ENCODE peak calls at places on chromosomes 2 and 18, in four cellular contexts. A, V, Y and O are unnamed samples.

GRCh38 chr18:43396266-43396665 is 119.0 kb upstream of the SYT4 start:
- DNase-seq in A (peak), V (no peak), Y (no peak), O (peak)

GRCh38 chr2:159939946-159940345 is 122.5 kb downstream of the PLA2R1 start:
- DNase-seq in A (no peak), V (peak), Y (no peak), O (peak)

GRCh38 chr2:239236043-239236807 is 164.6 kb downstream of the HDAC4 start:
- DNase-seq in A (no peak), V (no peak), Y (no peak), O (no peak)

GRCh38 chr2:232592687-232593407 is 40.6 kb upstream of the EFHD1 start:
- DNase-seq in A (peak), V (peak), Y (no peak), O (peak)

GRCh38 chr2:143473206-143473605 is 344.0 kb downstream of the ARHGAP15 start:
- DNase-seq in A (peak), V (no peak), Y (no peak), O (peak)

GRCh38 chr18:63162271-63163014 is 157.1 kb downstream of the BCL2 start:
- DNase-seq in A (peak), V (no peak), Y (no peak), O (no peak)

GRCh38 chr2:170525566-170525900 is 189.6 kb upstream of the SP5 start:
- DNase-seq in A (peak), V (peak), Y (peak), O (peak)

GRCh38 chr2:168084267-168084781 is 163.1 kb downstream of the STK39 start:
- DNase-seq in A (no peak), V (no peak), Y (no peak), O (no peak)

GRCh38 chr2:12759248-12759647 is 42.5 kb downstream of the TRIB2 start:
- DNase-seq in A (peak), V (no peak), Y (no peak), O (peak)

DNA sequence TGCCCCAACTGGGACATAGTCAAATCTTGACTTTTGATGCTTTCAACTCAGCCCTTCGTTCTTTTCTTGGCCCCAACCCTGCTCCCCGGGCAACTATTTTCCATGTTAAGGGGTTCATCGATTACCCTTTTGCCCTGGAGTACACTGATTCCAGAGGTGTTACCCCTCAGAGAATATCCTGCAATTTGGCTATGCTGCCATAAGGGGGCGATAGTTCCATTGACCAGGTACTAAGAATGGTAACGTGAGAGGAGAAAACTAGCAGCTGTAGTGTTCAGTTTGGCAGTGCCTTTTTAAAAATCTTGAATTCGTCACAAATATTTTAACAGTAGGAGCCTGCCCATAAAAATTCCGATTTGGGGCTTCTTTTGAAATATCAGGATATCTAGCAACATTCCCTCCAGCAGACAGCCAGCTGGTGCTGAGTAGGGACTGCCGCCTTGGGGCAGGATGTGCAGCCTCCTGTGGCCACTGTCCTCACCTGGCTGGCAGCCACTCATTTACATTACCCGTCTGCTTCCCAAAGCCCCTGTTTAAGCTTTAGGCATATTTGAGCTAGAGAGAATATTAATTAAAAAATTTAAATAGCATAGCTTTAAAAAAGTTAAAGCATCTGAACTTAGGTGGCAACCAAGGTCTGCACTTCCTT is 146.3 kb upstream of the SKOR2 start:
- DNase-seq in A (no peak), V (peak), Y (no peak), O (no peak)
- TF ChIP-seq CTCF in A (no peak), V (peak), Y (no peak), O (no peak)

GRCh38 chr2:53715568-53715967 is 52.0 kb upstream of the CHAC2 start:
- DNase-seq in A (peak), V (no peak), Y (no peak), O (peak)
- TF ChIP-seq CTCF in A (peak), V (no peak), Y (peak), O (peak)

DNA sequence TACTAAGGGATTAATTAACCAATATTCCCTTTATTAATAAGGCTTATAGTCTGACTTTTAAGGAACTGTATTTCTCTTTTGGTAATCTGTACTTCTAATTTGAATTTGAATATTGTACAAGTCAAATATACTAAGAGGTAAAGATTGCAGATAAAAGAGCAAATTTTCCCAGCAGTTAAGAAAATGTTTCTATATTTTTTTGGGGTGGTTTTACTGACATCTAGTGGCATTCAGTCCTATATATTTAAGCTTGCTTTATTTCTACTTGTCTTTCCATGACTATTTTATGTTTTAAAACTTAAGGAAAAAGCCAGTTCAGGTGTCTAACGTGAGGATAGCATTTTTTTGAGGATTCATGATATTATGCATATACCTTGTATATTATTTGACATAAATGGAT is 41.6 kb downstream of the TDRD15 start:
- DNase-seq in A (no peak), V (peak), Y (no peak), O (no peak)
- TF ChIP-seq CTCF in A (no peak), V (peak), Y (no peak), O (peak)

DNA sequence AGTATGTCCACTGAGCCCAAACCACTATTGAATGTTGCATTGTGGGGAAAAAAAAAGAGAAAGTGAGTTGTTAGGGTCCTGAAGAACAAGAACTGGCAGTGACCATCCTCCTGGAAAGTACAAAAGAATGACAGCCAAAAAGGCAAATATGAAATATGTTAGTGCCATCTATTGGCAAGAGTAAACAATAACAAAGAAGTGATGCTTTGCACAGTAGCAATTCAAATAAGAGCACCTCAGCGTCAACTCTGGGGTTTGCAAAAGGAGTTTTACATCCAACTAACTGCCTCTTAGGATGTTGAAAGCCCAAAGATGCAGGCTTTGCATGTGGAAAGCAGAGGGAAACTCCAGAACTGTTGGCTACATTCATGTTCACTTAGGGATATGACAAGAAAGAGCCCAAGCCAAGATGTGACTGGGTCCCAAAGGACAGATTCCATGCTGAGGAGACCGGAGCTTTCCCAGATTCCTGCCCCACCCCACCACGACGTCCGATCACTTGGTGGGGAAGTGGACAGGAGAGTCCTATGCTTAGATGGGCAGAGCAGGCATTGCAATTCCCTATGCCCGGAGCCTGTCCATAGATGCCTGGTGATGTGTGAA is 15.6 kb downstream of the TRABD2A start:
- DNase-seq in A (peak), V (no peak), Y (no peak), O (no peak)
- TF ChIP-seq CTCF in A (peak), V (peak), Y (peak), O (peak)

GRCh38 chr2:126239560-126239959 is 416.4 kb upstream of the GYPC start:
- DNase-seq in A (no peak), V (no peak), Y (no peak), O (no peak)

DNA sequence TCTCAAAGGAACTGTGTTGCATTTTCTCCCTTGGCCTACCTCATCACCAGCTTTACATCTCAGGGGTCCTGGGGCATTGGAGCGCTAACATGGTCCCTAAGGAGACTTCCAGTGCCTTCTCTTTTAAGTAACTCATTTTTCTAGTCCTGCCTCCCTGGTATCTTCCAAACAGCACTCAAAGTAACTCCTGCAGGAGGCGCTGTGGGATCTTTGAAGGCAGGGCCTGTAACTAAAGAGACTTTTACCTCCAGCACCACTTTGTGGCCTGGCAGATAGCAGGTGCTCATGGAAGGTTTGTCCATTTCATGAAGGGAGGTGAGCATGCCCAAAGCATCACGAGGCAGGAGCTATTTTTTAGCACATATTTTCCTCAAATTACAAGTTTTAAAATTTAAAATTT is 411.0 kb upstream of the GYPC start:
- DNase-seq in A (peak), V (peak), Y (peak), O (no peak)
- TF ChIP-seq CTCF in A (peak), V (peak), Y (peak), O (no peak)

GRCh38 chr2:26235089-26235488 is 9.3 kb downstream of the HADHA start:
- DNase-seq in A (peak), V (peak), Y (no peak), O (no peak)
- TF ChIP-seq CTCF in A (peak), V (peak), Y (peak), O (peak)

GRCh38 chr2:96898135-96898505 is 28.2 kb upstream of the SEMA4C start:
- DNase-seq in A (no peak), V (no peak), Y (no peak), O (no peak)
- TF ChIP-seq CTCF in A (no peak), V (no peak), Y (no peak), O (no peak)